ENCODE peak calls at places on chromosomes 7 and 10, in seven cellular contexts. F is fibroblast of pulmonary artery, L is thyroid gland, C is right atrium auricular region, E is colonic mucosa, T is thoracic aorta, M is endothelial cell. N is an unnamed sample.

GRCh38 chr10:43295436-43295835 is 28.6 kb upstream of the RASGEF1A start:
- DNase-seq in T (no peak), L (no peak), M (no peak), F (no peak), C (no peak), E (no peak), N (no peak)

GRCh38 chr7:36658603-36659516 is 65.4 kb downstream of the AOAH start:
- DNase-seq in M (peak), F (peak), T (no peak), C (no peak), L (no peak), E (no peak), N (no peak)

GRCh38 chr10:89389254-89389653 is 3.2 kb upstream of the IFIT1 start:
- DNase-seq in T (no peak), M (no peak), C (no peak), F (peak), E (no peak), L (no peak), N (no peak)

GRCh38 chr7:149635561-149636329 is 137.6 kb downstream of the ZNF467 start:
- DNase-seq in L (no peak), F (no peak), C (no peak), M (no peak), E (no peak), T (no peak), N (peak)

GRCh38 chr10:63504145-63504881 is 16.9 kb upstream of the REEP3 start:
- DNase-seq in C (no peak), L (no peak), E (no peak), F (no peak), M (no peak), T (no peak), N (no peak)

GRCh38 chr7:104185346-104185745 is 22.5 kb downstream of the ORC5 start:
- DNase-seq in E (no peak), T (no peak), F (peak), L (no peak), M (no peak), C (no peak), N (no peak)

GRCh38 chr7:80335473-80336232 is 176.2 kb downstream of the GNAT3 start:
- DNase-seq in M (no peak), T (no peak), F (peak), C (no peak), L (no peak), E (peak), N (no peak)

GRCh38 chr10:12419279-12419847 is 70.0 kb downstream of the CAMK1D start:
- DNase-seq in L (peak), C (peak), T (peak), F (peak), M (no peak), E (no peak), N (no peak)

GRCh38 chr7:38070718-38071117 is 107.3 kb upstream of the STARD3NL start:
- DNase-seq in E (no peak), C (no peak), M (peak), L (peak), F (peak), T (no peak), N (no peak)

GRCh38 chr10:106107711-106108110 is 1056.8 kb downstream of the SORCS1 start:
- DNase-seq in F (peak), C (no peak), E (no peak), M (no peak), T (no peak), L (no peak), N (no peak)

GRCh38 chr10:132693676-132694075 is 92.3 kb downstream of the NKX6-2 start:
- DNase-seq in M (no peak), F (no peak), L (no peak), C (no peak), T (no peak), E (no peak), N (no peak)

GRCh38 chr10:114603943-114604342 is 54.1 kb downstream of the ABLIM1 start:
- DNase-seq in T (no peak), L (no peak), C (no peak), E (peak), M (no peak), F (peak), N (no peak)

GRCh38 chr7:496528-497295 is 22.9 kb downstream of the PDGFA start:
- DNase-seq in F (no peak), E (no peak), T (no peak), C (no peak), L (no peak), M (no peak), N (no peak)

GRCh38 chr7:88842217-88842616 is 46.7 kb upstream of the TEX47 start:
- DNase-seq in L (no peak), T (no peak), C (no peak), E (no peak), M (no peak), F (no peak), N (no peak)

GRCh38 chr7:25117226-25118047 is 7.6 kb downstream of the CYCS start:
- DNase-seq in F (no peak), C (no peak), L (no peak), T (no peak), M (no peak), E (no peak), N (no peak)

GRCh38 chr10:5619366-5620211 is 46.8 kb downstream of the ASB13 start:
- DNase-seq in T (peak), F (no peak), C (no peak), L (no peak), M (no peak), E (no peak), N (no peak)

GRCh38 chr10:109126541-109126940 is 796.8 kb downstream of the XPNPEP1 start:
- DNase-seq in M (no peak), L (no peak), T (no peak), C (no peak), E (no peak), F (no peak), N (no peak)

GRCh38 chr7:108007762-108008161 is 4.8 kb upstream of the LAMB1 start:
- DNase-seq in L (no peak), F (no peak), T (no peak), E (no peak), M (no peak), C (no peak), N (no peak)

GRCh38 chr7:13879994-13880686 is 109.3 kb downstream of the ETV1 start:
- DNase-seq in L (no peak), F (peak), T (no peak), E (no peak), C (no peak), M (no peak), N (no peak)

GRCh38 chr10:69911571-69912528 is 110.1 kb downstream of the COL13A1 start:
- DNase-seq in T (peak), E (no peak), L (peak), C (no peak), F (peak), M (peak), N (no peak)

GRCh38 chr7:134196439-134196838 is 69.3 kb downstream of the LRGUK start:
- DNase-seq in T (no peak), L (no peak), F (no peak), M (no peak), C (no peak), E (no peak), N (no peak)

GRCh38 chr10:13703997-13704536 is 117.3 kb downstream of the PRPF18 start:
- DNase-seq in T (no peak), C (no peak), E (no peak), L (no peak), F (no peak), M (no peak), N (no peak)

GRCh38 chr7:150368884-150369739 is 490 bp downstream of the REPIN1 start:
- DNase-seq in C (peak), T (no peak), M (peak), F (peak), L (peak), E (peak), N (no peak)

GRCh38 chr7:158550886-158551452 is 36.7 kb downstream of the PTPRN2 start:
- DNase-seq in C (no peak), L (no peak), T (no peak), M (no peak), F (no peak), E (no peak), N (no peak)

GRCh38 chr10:115295213-115295805 is 202.1 kb downstream of the ATRNL1 start:
- DNase-seq in C (no peak), T (no peak), M (no peak), E (no peak), L (no peak), F (no peak), N (no peak)

GRCh38 chr10:103259989-103260388 is 14.3 kb downstream of the RPEL1 start:
- DNase-seq in L (no peak), T (no peak), E (no peak), C (no peak), M (no peak), F (no peak), N (no peak)

GRCh38 chr7:101618916-101619315 is 10.2 kb downstream of the MYL10 start:
- DNase-seq in M (no peak), F (no peak), E (no peak), L (no peak), T (no peak), C (no peak), N (no peak)

GRCh38 chr7:129530881-129531391 is 28.6 kb downstream of the SMKR1 start:
- DNase-seq in C (no peak), F (peak), L (no peak), T (no peak), E (no peak), M (no peak), N (no peak)

GRCh38 chr10:11146402-11147171 is 128.9 kb downstream of the CELF2 start:
- DNase-seq in M (no peak), L (no peak), E (no peak), F (peak), C (no peak), T (no peak), N (no peak)

GRCh38 chr7:11449316-11449715 is 382.7 kb downstream of the THSD7A start:
- DNase-seq in F (peak), E (no peak), T (no peak), C (no peak), L (no peak), M (no peak), N (no peak)

DNA sequence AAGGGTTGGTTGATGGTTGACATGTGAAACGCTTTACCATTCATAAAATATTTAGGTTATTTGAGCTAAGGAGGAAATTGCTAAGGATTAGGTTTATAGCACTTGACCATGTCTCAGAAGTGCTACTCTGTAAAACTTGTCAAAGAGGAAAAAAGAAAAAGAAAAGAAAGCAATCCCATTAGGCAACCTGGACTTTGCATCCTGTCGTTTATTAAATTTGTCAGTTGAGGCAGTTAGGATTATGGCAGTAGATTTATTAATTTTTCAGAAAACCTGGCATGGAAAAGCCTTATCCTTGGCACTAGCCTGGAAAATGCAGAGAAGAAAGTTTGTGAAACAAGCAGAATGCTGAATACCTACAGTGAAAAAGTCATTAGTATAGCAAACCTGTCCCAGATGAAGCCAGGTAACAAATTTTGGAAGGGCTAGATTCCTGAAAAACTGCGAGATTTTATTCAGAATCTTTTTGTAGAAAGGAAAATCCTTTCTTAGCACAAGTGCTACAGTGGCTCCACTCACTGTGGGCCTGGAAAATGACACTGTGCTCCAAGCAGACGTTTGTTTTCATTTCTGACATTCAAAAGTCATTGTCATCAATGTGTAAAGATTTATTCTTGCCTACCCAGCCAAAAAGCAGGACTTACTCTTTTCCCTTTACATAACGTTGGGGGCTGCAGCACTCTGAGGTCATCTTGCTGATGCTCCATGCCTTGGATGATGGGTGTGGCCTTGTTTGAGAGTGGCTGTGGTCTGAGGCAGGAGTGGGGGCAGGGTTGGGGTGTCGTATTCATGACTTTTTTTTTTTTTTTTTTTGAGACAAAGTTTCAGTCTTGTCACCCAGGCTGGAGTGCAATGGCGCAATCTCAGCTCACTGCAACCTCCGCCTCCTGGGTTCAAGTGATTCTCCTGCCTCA is 664.9 kb downstream of the SUGCT start:
- DNase-seq in F (no peak), T (no peak), E (no peak), C (no peak), M (no peak), L (no peak), N (no peak)
- TF ChIP-seq CTCF in F (no peak), T (no peak), E (no peak), C (no peak), M (no peak), L (no peak), N (no peak)

DNA sequence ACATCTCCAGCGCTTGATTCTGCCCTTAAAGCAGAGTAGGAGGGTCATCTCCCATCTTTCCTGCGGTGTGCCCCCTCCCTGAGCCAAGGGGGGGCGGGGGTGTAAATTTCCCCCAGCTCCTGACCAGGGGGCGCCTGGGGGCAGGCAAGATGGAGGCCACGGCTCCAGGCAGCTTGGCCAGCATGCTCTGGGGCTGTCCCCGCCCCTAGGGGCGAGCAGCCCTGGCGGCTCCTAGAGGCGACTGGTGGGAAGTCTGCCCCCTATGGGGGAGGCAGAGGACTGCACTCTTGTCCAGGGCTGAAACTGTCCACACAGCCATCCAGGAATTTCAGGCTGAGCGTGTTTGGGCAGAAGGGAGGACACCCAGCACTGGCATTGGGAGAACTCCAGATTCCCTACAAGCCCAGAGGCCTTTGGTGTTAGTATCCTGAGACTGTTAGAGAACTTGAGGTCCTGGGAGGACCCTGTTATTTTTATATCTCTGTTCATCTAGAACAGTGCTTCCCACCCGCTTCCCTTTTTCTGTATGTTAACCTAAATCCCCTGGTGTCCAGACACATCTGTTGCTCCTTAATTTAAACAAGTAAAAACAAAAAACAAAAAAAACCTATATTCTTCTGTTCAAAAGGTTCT is 4.6 kb downstream of the STRA8 start:
- DNase-seq in M (no peak), F (no peak), C (no peak), E (no peak), L (no peak), T (no peak), N (peak)
- TF ChIP-seq CTCF in M (peak), F (peak), C (no peak), E (no peak), L (no peak), T (peak), N (peak)

GRCh38 chr10:117162093-117163021 is 24.3 kb upstream of the VAX1 start:
- DNase-seq in C (no peak), M (no peak), L (no peak), F (no peak), T (no peak), E (no peak), N (no peak)

GRCh38 chr10:117163954-117164292 is 25.9 kb upstream of the VAX1 start:
- DNase-seq in M (no peak), C (no peak), F (no peak), T (no peak), E (no peak), L (no peak), N (no peak)

GRCh38 chr10:117164878-117165556 is 26.9 kb upstream of the VAX1 start:
- DNase-seq in T (no peak), M (peak), E (no peak), L (no peak), F (no peak), C (no peak), N (no peak)

GRCh38 chr10:117161386-117162033 is 23.4 kb upstream of the VAX1 start:
- DNase-seq in T (no peak), E (no peak), F (no peak), C (no peak), L (no peak), M (no peak), N (no peak)

DNA sequence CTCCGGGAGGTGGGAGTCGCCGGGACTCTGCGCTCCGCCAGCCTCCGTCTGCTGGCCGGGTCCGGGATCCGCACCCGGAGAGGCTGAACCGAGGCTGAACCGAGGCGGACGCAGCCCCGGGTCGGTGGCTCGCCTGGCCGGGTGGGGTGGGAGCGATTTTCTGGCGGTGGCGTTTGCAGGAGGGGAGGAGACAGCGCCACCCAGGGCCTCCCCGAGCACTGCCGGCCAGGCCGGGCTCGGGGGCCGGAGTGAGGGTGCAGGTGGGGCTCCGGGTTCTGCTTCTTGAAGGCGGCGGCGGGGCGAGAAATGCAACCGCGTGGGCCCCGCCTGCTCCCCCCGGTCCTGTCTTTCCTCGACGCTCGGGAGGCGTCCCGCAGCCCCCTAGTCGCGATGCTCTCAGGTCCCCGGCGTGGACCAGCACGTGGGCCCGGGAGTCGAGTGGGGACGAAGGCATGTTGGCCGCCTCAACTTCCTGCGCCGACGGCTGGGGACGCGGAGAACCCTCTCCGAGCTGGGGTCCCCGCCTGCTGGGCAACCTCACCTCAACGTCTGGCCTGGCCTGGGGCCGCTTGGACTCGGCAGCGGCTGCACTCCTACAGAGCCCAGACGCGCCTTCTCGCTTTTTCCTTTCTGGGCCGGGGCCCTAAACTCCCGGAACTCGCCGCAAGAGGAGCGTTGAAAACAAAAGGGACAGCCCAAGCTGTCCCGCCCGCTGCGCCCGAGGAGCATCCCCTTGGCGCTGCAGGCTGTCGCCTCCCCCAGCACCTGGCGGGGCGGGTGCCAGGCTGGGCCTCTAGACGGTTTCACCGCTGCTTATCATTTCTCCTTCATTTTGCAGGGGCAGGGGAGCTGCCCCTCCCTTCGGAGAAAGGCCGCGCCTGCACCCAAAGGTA is 25.2 kb upstream of the VAX1 start:
- DNase-seq in M (peak), L (no peak), T (no peak), C (no peak), E (no peak), F (no peak), N (no peak)
- TF ChIP-seq CTCF in M (peak), L (no peak), T (no peak), C (no peak), E (no peak), F (no peak), N (peak)

DNA sequence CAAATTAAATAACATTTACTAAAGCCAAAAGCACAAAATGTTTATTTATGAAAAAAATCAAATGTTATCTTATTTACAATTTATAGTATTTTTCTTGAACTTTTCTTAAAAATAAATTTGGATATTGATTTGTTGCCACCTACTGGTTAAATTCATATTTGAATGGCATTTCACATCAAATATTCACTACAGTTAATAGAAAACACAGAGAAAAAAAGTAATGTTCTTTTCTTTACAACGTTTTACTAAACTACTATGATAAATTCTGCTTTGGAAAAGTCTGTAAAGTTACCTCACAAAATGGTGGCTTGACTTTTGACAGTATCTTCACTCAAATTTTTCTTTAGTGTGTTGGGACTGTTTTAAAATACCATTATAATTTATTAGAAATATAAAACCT is 52.7 kb downstream of the SRPK2 start:
- DNase-seq in L (no peak), T (no peak), C (no peak), F (peak), M (no peak), E (no peak), N (no peak)
- TF ChIP-seq CTCF in L (peak), T (peak), C (peak), F (peak), M (peak), E (peak), N (peak)

N was measured in osteocyte.